ENCODE peak calls at places on chromosomes 12 and 14, in six cellular contexts. Y is astrocyte of the spinal cord, V is IMR-90, E is RWPE1, U is pancreas, Q is fibroblast of lung. C is an unnamed sample.

GRCh38 chr12:3453947-3454675 is 36.9 kb upstream of the PRMT8 start:
- DNase-seq in E (peak), Q (peak), V (peak), U (no peak), Y (peak), C (peak)

GRCh38 chr12:100555722-100556121 is 17.8 kb upstream of the GAS2L3 start:
- DNase-seq in Q (peak), V (peak), Y (no peak), U (no peak), E (no peak), C (no peak)

GRCh38 chr12:3636328-3636727 is 116.6 kb downstream of the CRACR2A start:
- DNase-seq in U (no peak), Y (no peak), E (no peak), V (no peak), Q (no peak), C (no peak)

GRCh38 chr14:103718572-103718971 is 3.0 kb downstream of the ZFYVE21 start:
- DNase-seq in E (no peak), U (no peak), Y (peak), V (peak), Q (peak), C (no peak)

GRCh38 chr14:25231006-25231405 is 181.1 kb upstream of the STXBP6 start:
- DNase-seq in U (no peak), E (no peak), Y (no peak), V (no peak), Q (no peak), C (no peak)

GRCh38 chr14:73724696-73725095 is 10.5 kb upstream of the PNMA1 start:
- DNase-seq in Q (no peak), V (no peak), Y (no peak), U (no peak), E (no peak), C (no peak)

GRCh38 chr12:124646385-124647230 is 79.2 kb upstream of the NCOR2 start:
- DNase-seq in E (no peak), Y (no peak), U (no peak), V (no peak), Q (no peak), C (no peak)

GRCh38 chr12:108214486-108214885 is 85.4 kb downstream of the WSCD2 start:
- DNase-seq in E (peak), Y (peak), U (no peak), V (peak), Q (peak), C (no peak)

GRCh38 chr12:106135075-106135474 is 3.7 kb downstream of the NUAK1 start:
- DNase-seq in U (no peak), E (no peak), V (peak), Y (peak), Q (peak), C (no peak)

GRCh38 chr12:43113153-43113552 is 438.9 kb downstream of the ADAMTS20 start:
- DNase-seq in Q (peak), U (no peak), E (no peak), Y (peak), V (no peak), C (peak)

GRCh38 chr12:25245491-25245890 is 5.2 kb downstream of the KRAS start:
- DNase-seq in V (no peak), U (no peak), Q (no peak), Y (no peak), E (no peak), C (no peak)

GRCh38 chr12:106188249-106188648 is 49.5 kb upstream of the NUAK1 start:
- DNase-seq in V (no peak), Q (no peak), Y (no peak), U (peak), E (no peak), C (no peak)

GRCh38 chr12:68477256-68477655 is 133.4 kb upstream of the RAP1B start:
- DNase-seq in Q (no peak), Y (peak), E (no peak), U (no peak), V (peak), C (no peak)

GRCh38 chr14:102180248-102180998 is 40.7 kb downstream of the WDR20 start:
- DNase-seq in Y (no peak), Q (no peak), U (no peak), V (no peak), E (no peak), C (no peak)

GRCh38 chr14:92967346-92967926 is 44.5 kb downstream of the CHGA start:
- DNase-seq in U (no peak), Y (no peak), E (no peak), V (peak), Q (peak), C (no peak)

GRCh38 chr12:58907326-58907855 is 12.9 kb downstream of the LRIG3 start:
- DNase-seq in U (no peak), E (no peak), V (peak), Y (peak), Q (peak), C (no peak)

GRCh38 chr14:46571970-46572369 is 79.6 kb downstream of the RPL10L start:
- DNase-seq in Y (peak), V (no peak), Q (no peak), E (peak), U (no peak), C (no peak)

GRCh38 chr14:105499256-105500035 is 8.4 kb downstream of the TEDC1 start:
- DNase-seq in E (no peak), U (peak), V (no peak), Y (no peak), Q (no peak), C (no peak)

GRCh38 chr12:6182279-6182898 is 17.8 kb upstream of the CD9 start:
- DNase-seq in E (peak), Y (peak), Q (peak), V (peak), U (no peak), C (peak)

GRCh38 chr14:93991649-93992048 is 5.5 kb upstream of the CCDC197 start:
- DNase-seq in Q (no peak), U (no peak), V (no peak), E (no peak), Y (no peak), C (no peak)

GRCh38 chr12:104462325-104462724 is 5.6 kb downstream of the CHST11 start:
- DNase-seq in U (no peak), Q (no peak), V (no peak), Y (no peak), E (no peak), C (no peak)

GRCh38 chr12:14635776-14636175 is 60.6 kb downstream of the GUCY2C start:
- DNase-seq in V (no peak), E (no peak), Q (no peak), U (no peak), Y (peak), C (no peak)

GRCh38 chr12:96094201-96094600 is 58.8 kb upstream of the LTA4H start:
- DNase-seq in E (peak), V (no peak), U (no peak), Y (peak), Q (no peak), C (peak)

GRCh38 chr12:1534708-1535107 is 59.7 kb downstream of the FBXL14 start:
- DNase-seq in Q (no peak), U (no peak), V (no peak), Y (no peak), E (no peak), C (no peak)

GRCh38 chr14:72169521-72169920 is 237.3 kb downstream of the RGS6 start:
- DNase-seq in Q (no peak), Y (no peak), V (no peak), U (no peak), E (no peak), C (no peak)
- TF ChIP-seq CTCF in Q (no peak), Y (no peak), V (no peak), U (no peak), E (no peak), C (no peak)

DNA sequence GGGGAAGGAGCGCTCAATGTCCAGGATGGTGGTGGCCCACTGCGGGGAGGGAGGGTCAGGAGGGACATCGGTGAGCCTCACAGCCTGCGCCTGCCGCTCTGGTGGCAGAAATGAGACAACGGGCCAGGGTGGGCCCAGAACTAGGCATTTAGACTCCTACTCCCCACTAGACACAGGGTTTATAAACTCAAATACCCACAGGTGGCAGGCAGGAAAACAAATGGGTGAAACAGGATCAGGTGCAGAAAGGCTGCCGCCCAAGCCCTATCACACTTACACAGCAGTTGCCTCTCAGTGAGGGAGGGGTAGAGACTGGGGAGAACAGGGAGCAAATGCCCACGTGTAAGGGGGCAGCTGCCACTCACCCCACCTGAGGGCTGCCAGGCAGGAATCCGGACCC is 46.4 kb downstream of the TRPV4 start:
- DNase-seq in E (no peak), Y (no peak), U (no peak), Q (no peak), V (no peak), C (no peak)
- TF ChIP-seq CTCF in E (no peak), Y (no peak), U (no peak), Q (no peak), V (no peak), C (no peak)

GRCh38 chr12:49902399-49903350 is 1.0 kb downstream of the FAIM2 start:
- DNase-seq in U (peak), Y (no peak), Q (no peak), E (no peak), V (no peak), C (no peak)
- TF ChIP-seq CTCF in U (no peak), Y (no peak), Q (no peak), E (no peak), V (no peak), C (no peak)

GRCh38 chr12:73935817-73936216 is 601.8 kb upstream of the ATXN7L3B start:
- DNase-seq in Y (peak), V (no peak), E (no peak), U (no peak), Q (no peak), C (no peak)
- TF ChIP-seq CTCF in Y (peak), V (no peak), E (peak), U (peak), Q (no peak), C (no peak)

GRCh38 chr12:113933201-113933786 is 32.8 kb downstream of the RBM19 start:
- DNase-seq in E (no peak), Q (peak), Y (peak), U (no peak), V (peak), C (peak)
- TF ChIP-seq CTCF in E (no peak), Q (no peak), Y (peak), U (no peak), V (no peak), C (peak)

C was measured in HFF-Myc.